ENCODE peak calls at places on chromosomes 2 and 18, in four cellular contexts. One of them, this sample, is unnamed.

GRCh38 chr18:2883137-2883671 is 36.4 kb downstream of the EMILIN2 start:
- DNase-seq in stomach: no peak
- DNase-seq in breast epithelium: no peak
- DNase-seq in GM23338: no peak
- DNase-seq in this sample: peak

GRCh38 chr2:84832772-84833461 is 48.0 kb downstream of the TRABD2A start:
- DNase-seq in GM23338: peak
- DNase-seq in breast epithelium: peak
- DNase-seq in stomach: no peak
- DNase-seq in this sample: peak

GRCh38 chr2:222303828-222304736 is 5.3 kb upstream of the PAX3 start:
- DNase-seq in stomach: no peak
- DNase-seq in GM23338: peak
- DNase-seq in breast epithelium: no peak
- DNase-seq in this sample: peak

GRCh38 chr2:237223208-237223861 is 137.6 kb downstream of the COPS8 start:
- DNase-seq in stomach: no peak
- DNase-seq in breast epithelium: peak
- DNase-seq in GM23338: no peak
- DNase-seq in this sample: no peak

GRCh38 chr2:218003265-218003950 is 613 bp upstream of the TNS1 start:
- DNase-seq in breast epithelium: no peak
- DNase-seq in GM23338: no peak
- DNase-seq in stomach: no peak
- DNase-seq in this sample: no peak

GRCh38 chr18:73908323-73908722 is 239.3 kb downstream of the FBXO15 start:
- DNase-seq in breast epithelium: no peak
- DNase-seq in stomach: no peak
- DNase-seq in GM23338: peak
- DNase-seq in this sample: no peak

GRCh38 chr2:37682473-37682872 is 11.0 kb upstream of the CDC42EP3 start:
- DNase-seq in stomach: no peak
- DNase-seq in breast epithelium: no peak
- DNase-seq in GM23338: no peak
- DNase-seq in this sample: no peak

GRCh38 chr2:1559589-1560175 is 146.4 kb downstream of the TPO start:
- DNase-seq in stomach: no peak
- DNase-seq in breast epithelium: no peak
- DNase-seq in GM23338: no peak
- DNase-seq in this sample: no peak

GRCh38 chr2:222722327-222722946 is 51.0 kb downstream of the MOGAT1 start:
- DNase-seq in breast epithelium: no peak
- DNase-seq in stomach: no peak
- DNase-seq in GM23338: no peak
- DNase-seq in this sample: no peak

GRCh38 chr2:120959426-120959825 is 223.8 kb downstream of the GLI2 start:
- DNase-seq in breast epithelium: peak
- DNase-seq in GM23338: no peak
- DNase-seq in stomach: no peak
- DNase-seq in this sample: no peak

GRCh38 chr2:226772389-226773179 is 27.0 kb downstream of the IRS1 start:
- DNase-seq in breast epithelium: no peak
- DNase-seq in stomach: no peak
- DNase-seq in GM23338: no peak
- DNase-seq in this sample: peak

GRCh38 chr2:158743899-158744298 is 51.2 kb upstream of the DAPL1 start:
- DNase-seq in GM23338: no peak
- DNase-seq in stomach: no peak
- DNase-seq in breast epithelium: no peak
- DNase-seq in this sample: no peak

GRCh38 chr2:163347982-163348842 is 387.6 kb downstream of the FIGN start:
- DNase-seq in stomach: peak
- DNase-seq in breast epithelium: peak
- DNase-seq in GM23338: peak
- DNase-seq in this sample: peak

GRCh38 chr18:41038071-41038470 is 917.0 kb upstream of the PIK3C3 start:
- DNase-seq in stomach: no peak
- DNase-seq in GM23338: no peak
- DNase-seq in breast epithelium: no peak
- DNase-seq in this sample: no peak

GRCh38 chr2:136013286-136013685 is 27.9 kb upstream of the DARS1 start:
- DNase-seq in breast epithelium: no peak
- DNase-seq in GM23338: peak
- DNase-seq in stomach: no peak
- DNase-seq in this sample: no peak

GRCh38 chr2:241947401-241947800 is 77.9 kb downstream of the RTP5 start:
- DNase-seq in stomach: no peak
- DNase-seq in GM23338: no peak
- DNase-seq in breast epithelium: no peak
- DNase-seq in this sample: no peak

GRCh38 chr2:231632559-231633142 is 40.0 kb downstream of the TEX44 start:
- DNase-seq in breast epithelium: no peak
- DNase-seq in GM23338: no peak
- DNase-seq in stomach: no peak
- DNase-seq in this sample: no peak

GRCh38 chr2:133760366-133760765 is 192.1 kb upstream of the NCKAP5 start:
- DNase-seq in breast epithelium: no peak
- DNase-seq in GM23338: no peak
- DNase-seq in stomach: no peak
- DNase-seq in this sample: no peak

DNA sequence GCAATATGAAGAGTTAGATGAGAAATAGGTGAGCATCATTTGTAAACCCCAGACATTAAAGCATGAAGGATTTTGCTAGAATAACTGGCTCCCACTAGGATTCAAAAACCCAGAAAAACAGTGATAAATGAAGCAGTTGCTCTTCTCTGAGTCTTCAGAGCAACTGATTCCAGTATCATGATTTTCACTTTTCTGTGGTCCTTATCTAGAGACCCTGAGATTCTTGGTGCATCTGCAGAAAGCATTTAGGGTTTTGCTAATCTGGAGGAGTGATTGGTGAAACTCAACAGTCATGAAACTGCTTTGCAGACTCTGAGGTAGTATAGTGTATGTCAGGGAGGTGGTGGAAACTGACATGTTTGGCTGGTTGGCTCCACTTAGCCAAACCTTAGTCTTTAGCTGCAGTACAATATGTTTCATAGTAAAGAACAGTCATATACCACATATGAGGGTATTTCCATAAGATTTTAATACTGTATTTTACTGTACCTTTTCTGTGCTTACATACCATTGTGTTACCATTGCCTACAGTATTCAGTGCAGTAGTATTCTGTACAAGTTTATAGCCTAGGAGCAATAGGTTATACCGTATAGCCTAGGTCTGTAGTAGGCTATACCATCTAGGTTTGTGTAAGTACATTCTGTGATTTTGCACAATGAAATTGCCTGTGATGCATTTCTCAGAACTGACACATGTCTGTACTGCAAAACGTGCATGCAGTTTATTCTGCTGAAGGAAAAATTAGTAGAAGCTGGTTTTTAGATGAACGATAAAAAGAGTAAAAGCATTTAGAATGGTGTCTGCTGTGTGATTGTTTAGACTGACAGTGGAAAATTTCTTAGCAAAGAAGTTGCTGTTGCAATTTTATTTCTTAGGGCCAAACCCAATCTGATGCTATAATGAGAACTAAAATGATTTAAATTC is 23.8 kb downstream of the EML4 start:
- DNase-seq in breast epithelium: no peak
- DNase-seq in stomach: no peak
- DNase-seq in GM23338: no peak
- DNase-seq in this sample: no peak
- TF ChIP-seq POLR2AphosphoS5 in breast epithelium: no peak
- TF ChIP-seq POLR2AphosphoS5 in stomach: no peak
- TF ChIP-seq POLR2AphosphoS5 in GM23338: no peak
- TF ChIP-seq POLR2AphosphoS5 in this sample: no peak

DNA sequence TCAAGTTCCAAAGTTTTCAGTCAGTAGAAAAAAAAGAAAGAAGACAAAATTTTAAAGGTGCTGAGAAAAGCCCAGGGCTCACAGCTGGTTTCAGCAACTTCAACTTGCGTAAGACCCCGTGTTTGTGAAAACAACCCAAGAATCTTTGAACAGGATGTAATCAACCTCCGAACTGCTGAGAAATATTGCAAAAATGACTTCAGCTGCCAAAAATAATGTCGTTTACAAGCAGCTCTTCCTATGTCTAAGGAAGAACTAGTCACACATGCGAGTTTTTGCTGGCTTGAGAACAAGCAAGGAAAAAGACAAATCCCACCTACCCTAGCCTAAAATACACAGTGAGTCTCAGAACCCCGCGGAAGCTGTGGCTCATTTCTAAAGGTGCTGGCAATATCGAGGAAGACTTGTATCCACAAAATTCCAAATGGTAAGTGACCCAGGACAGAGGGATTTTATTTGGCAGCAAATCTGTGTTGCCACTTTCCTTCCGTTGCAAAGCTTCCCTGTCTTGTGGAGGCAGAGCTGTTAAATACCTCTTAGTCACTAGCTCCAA is 59.8 kb upstream of the SLC8A1 start:
- DNase-seq in breast epithelium: no peak
- DNase-seq in stomach: no peak
- DNase-seq in GM23338: peak
- DNase-seq in this sample: peak
- H3K27ac ChIP-seq in breast epithelium: peak
- H3K27ac ChIP-seq in stomach: no peak
- H3K27ac ChIP-seq in GM23338: no peak
- H3K27ac ChIP-seq in this sample: peak

GRCh38 chr18:36094431-36094830 is 27.1 kb upstream of the RPRD1A start:
- DNase-seq in GM23338: no peak
- DNase-seq in breast epithelium: no peak
- DNase-seq in stomach: no peak
- DNase-seq in this sample: no peak
- TF ChIP-seq POLR2AphosphoS5 in GM23338: no peak
- TF ChIP-seq POLR2AphosphoS5 in breast epithelium: no peak
- TF ChIP-seq POLR2AphosphoS5 in stomach: no peak
- TF ChIP-seq POLR2AphosphoS5 in this sample: no peak

DNA sequence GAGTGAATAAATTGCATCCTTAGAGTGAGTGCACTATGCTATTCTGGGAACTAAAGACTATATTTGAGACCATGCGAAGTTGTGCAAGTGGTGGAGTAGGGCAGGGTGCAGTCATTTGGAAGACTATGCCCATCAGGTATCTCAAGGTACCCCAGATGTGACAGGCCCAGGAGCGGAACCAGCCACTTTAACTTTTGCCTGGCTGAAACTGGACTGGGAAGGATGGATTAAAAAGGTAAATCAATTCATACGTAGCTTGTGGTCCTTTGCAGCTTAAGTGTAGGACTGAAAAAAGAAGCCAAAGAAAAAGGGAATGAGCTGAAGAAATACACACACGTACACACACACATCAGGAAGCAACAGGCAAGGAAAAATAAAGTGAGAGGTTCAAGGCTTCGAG is 1.7 kb downstream of the KYNU start:
- DNase-seq in stomach: no peak
- DNase-seq in GM23338: no peak
- DNase-seq in breast epithelium: no peak
- DNase-seq in this sample: no peak
- H3K27ac ChIP-seq in stomach: no peak
- H3K27ac ChIP-seq in GM23338: no peak
- H3K27ac ChIP-seq in breast epithelium: no peak
- H3K27ac ChIP-seq in this sample: no peak

GRCh38 chr2:38824906-38825305 is 46.9 kb downstream of the GEMIN6 start:
- DNase-seq in breast epithelium: no peak
- DNase-seq in GM23338: no peak
- DNase-seq in stomach: no peak
- DNase-seq in this sample: no peak
- TF ChIP-seq POLR2AphosphoS5 in breast epithelium: no peak
- TF ChIP-seq POLR2AphosphoS5 in GM23338: no peak
- TF ChIP-seq POLR2AphosphoS5 in stomach: no peak
- TF ChIP-seq POLR2AphosphoS5 in this sample: no peak

GRCh38 chr2:182893666-182894065 is 27.2 kb upstream of the FRZB start:
- DNase-seq in GM23338: no peak
- DNase-seq in stomach: no peak
- DNase-seq in breast epithelium: no peak
- DNase-seq in this sample: no peak
- H3K27ac ChIP-seq in GM23338: no peak
- H3K27ac ChIP-seq in stomach: no peak
- H3K27ac ChIP-seq in breast epithelium: no peak
- H3K27ac ChIP-seq in this sample: no peak

This sample was measured in HL-60.